ENCODE peak calls at places on chromosomes 12 and 14, in nine cellular contexts. D is RPMI8226; E is ovary; C is NCI-H1092; B is activated T-cell treated with anti-CD3 and anti-CD28 coated beads for 48 hours; R is stimulated activated CD8-positive, alpha-beta memory T cell treated with anti-CD3 and anti-CD28 coated beads, Interleukin-4, amount 100 ng/mL, for 1 hour; T is astrocyte of the spinal cord; F is stimulated activated CD4-positive, alpha-beta T cell treated with anti-CD3 and anti-CD28 coated beads, Interleukin-12 subunit alpha, Interleukin-12 subunit beta, amount 100 ng/mL, for 4 hours; L is astrocyte of the hippocampus. U is an unnamed sample.

GRCh38 chr12:94806617-94807016 is 156.3 kb upstream of the TMCC3 start:
- DNase-seq in D (no peak), E (no peak), C (no peak), B (no peak), R (no peak), T (no peak), F (no peak), L (no peak), U (no peak)

GRCh38 chr12:128073937-128074336 is 193.0 kb upstream of the TMEM132C start:
- DNase-seq in D (no peak), E (no peak), C (no peak), B (no peak), R (no peak), T (no peak), F (no peak), L (no peak), U (no peak)

GRCh38 chr12:113456761-113457160 is 14.9 kb downstream of the LHX5 start:
- DNase-seq in D (peak), E (no peak), C (no peak), B (no peak), R (no peak), T (no peak), F (no peak), L (no peak), U (no peak)

GRCh38 chr14:88584451-88584850 is 21.6 kb downstream of the ZC3H14 start:
- DNase-seq in D (no peak), E (no peak), C (no peak), B (no peak), R (no peak), T (no peak), F (no peak), L (no peak), U (no peak)

GRCh38 chr12:47219243-47219642 is 139.5 kb upstream of the AMIGO2 start:
- DNase-seq in D (no peak), E (no peak), C (no peak), B (no peak), R (no peak), T (peak), F (no peak), L (peak), U (no peak)

GRCh38 chr14:51652168-51653095 is 722 bp downstream of the FRMD6 start:
- DNase-seq in D (peak), E (peak), C (peak), B (no peak), R (peak), T (peak), F (peak), L (no peak), U (peak)

GRCh38 chr12:53071591-53072551 is 7.3 kb downstream of the SPRYD3 start:
- DNase-seq in D (no peak), E (peak), C (no peak), B (no peak), R (no peak), T (no peak), F (no peak), L (peak), U (no peak)

GRCh38 chr14:91985008-91985407 is 37.5 kb upstream of the FBLN5 start:
- DNase-seq in D (no peak), E (no peak), C (no peak), B (no peak), R (no peak), T (peak), F (no peak), L (no peak), U (no peak)

GRCh38 chr12:21301-22189 is 45.0 kb upstream of the IQSEC3 start:
- DNase-seq in D (no peak), E (no peak), C (no peak), B (peak), R (no peak), T (no peak), F (no peak), L (no peak), U (peak)

GRCh38 chr12:8065991-8066594 is at the start of gene C3AR1:
- DNase-seq in D (peak), E (no peak), C (no peak), B (no peak), R (no peak), T (peak), F (no peak), L (peak), U (peak)

GRCh38 chr12:61546296-61546695 is 713.9 kb upstream of the USP15 start:
- DNase-seq in D (no peak), E (no peak), C (no peak), B (no peak), R (no peak), T (no peak), F (no peak), L (no peak), U (no peak)

GRCh38 chr14:75123991-75124390 is 2.9 kb downstream of the NEK9 start:
- DNase-seq in D (no peak), E (no peak), C (no peak), B (peak), R (no peak), T (peak), F (peak), L (peak), U (peak)

GRCh38 chr14:27725482-27725881 is 1041.1 kb upstream of the FOXG1 start:
- DNase-seq in D (no peak), E (no peak), C (no peak), B (no peak), R (no peak), T (no peak), F (no peak), L (no peak), U (no peak)

GRCh38 chr12:25557830-25558436 is 4.8 kb upstream of the LMNTD1 start:
- DNase-seq in D (peak), E (no peak), C (no peak), B (no peak), R (no peak), T (peak), F (no peak), L (peak), U (peak)

GRCh38 chr14:81436296-81437138 is 36.4 kb upstream of the STON2 start:
- DNase-seq in D (peak), E (peak), C (peak), B (peak), R (no peak), T (peak), F (peak), L (peak), U (peak)

GRCh38 chr14:104787736-104788532 is 7.6 kb downstream of the AKT1 start:
- DNase-seq in D (no peak), E (no peak), C (peak), B (no peak), R (no peak), T (no peak), F (no peak), L (no peak), U (no peak)

GRCh38 chr14:102591372-102591943 is 991 bp upstream of the RCOR1 start:
- DNase-seq in D (peak), E (peak), C (peak), B (peak), R (peak), T (peak), F (peak), L (peak), U (peak)

GRCh38 chr14:96252323-96253052 is 3.5 kb upstream of the BDKRB1 start:
- DNase-seq in D (peak), E (no peak), C (peak), B (no peak), R (no peak), T (no peak), F (no peak), L (no peak), U (no peak)

GRCh38 chr12:125131958-125132357 is 66.7 kb downstream of the AACS start:
- DNase-seq in D (no peak), E (no peak), C (no peak), B (no peak), R (no peak), T (no peak), F (no peak), L (no peak), U (no peak)

GRCh38 chr14:53857625-53858343 is 98.8 kb downstream of the BMP4 start:
- DNase-seq in D (no peak), E (no peak), C (no peak), B (no peak), R (no peak), T (no peak), F (no peak), L (no peak), U (no peak)

GRCh38 chr14:55099741-55100140 is 29.3 kb upstream of the LGALS3 start:
- DNase-seq in D (no peak), E (no peak), C (no peak), B (no peak), R (no peak), T (no peak), F (no peak), L (no peak), U (no peak)

GRCh38 chr14:94581127-94581999 is at the start of gene SERPINA5:
- DNase-seq in D (peak), E (peak), C (no peak), B (no peak), R (no peak), T (peak), F (no peak), L (peak), U (no peak)

GRCh38 chr12:49200882-49201594 is 12.2 kb upstream of the TUBA1A start:
- DNase-seq in D (peak), E (no peak), C (peak), B (no peak), R (no peak), T (peak), F (no peak), L (peak), U (no peak)

GRCh38 chr12:71475280-71475679 is 35.7 kb downstream of the LGR5 start:
- DNase-seq in D (no peak), E (no peak), C (no peak), B (no peak), R (no peak), T (no peak), F (no peak), L (peak), U (no peak)